ENCODE peak calls at places on chromosomes 2 and 18, in four cellular contexts. W is HepG2, C is HCT116, M is K562. Z is an unnamed sample.

GRCh38 chr2:238700122-238700457 is 147.8 kb upstream of the TWIST2 start:
- DNase-seq in W (no peak), M (no peak), C (no peak), Z (no peak)

GRCh38 chr2:72137498-72138010 is 10.1 kb downstream of the CYP26B1 start:
- DNase-seq in M (peak), W (peak), C (no peak), Z (peak)

GRCh38 chr2:65367517-65367916 is 64.9 kb downstream of the SPRED2 start:
- DNase-seq in C (no peak), W (no peak), M (peak), Z (no peak)

GRCh38 chr2:46315103-46315890 is 18.1 kb downstream of the EPAS1 start:
- DNase-seq in M (peak), C (peak), W (peak), Z (no peak)

GRCh38 chr18:45588831-45589558 is 26.3 kb upstream of the SLC14A2 start:
- DNase-seq in W (no peak), C (no peak), M (no peak), Z (no peak)

GRCh38 chr2:112065966-112066365 is 10.9 kb downstream of the TMEM87B start:
- DNase-seq in M (no peak), C (no peak), W (no peak), Z (no peak)

GRCh38 chr2:21104030-21104660 is 19.6 kb upstream of the TDRD15 start:
- DNase-seq in M (no peak), W (no peak), C (no peak), Z (no peak)

GRCh38 chr2:121949271-121949670 is 193.8 kb downstream of the TSN start:
- DNase-seq in C (no peak), M (no peak), W (no peak), Z (no peak)

GRCh38 chr2:168244318-168244717 is 3.1 kb downstream of the STK39 start:
- DNase-seq in W (peak), C (no peak), M (no peak), Z (no peak)

GRCh38 chr18:78655921-78656320 is 323.7 kb upstream of the SALL3 start:
- DNase-seq in M (no peak), W (no peak), C (no peak), Z (no peak)

GRCh38 chr2:135909976-135910375 is 33.7 kb upstream of the MCM6 start:
- DNase-seq in M (no peak), W (no peak), C (no peak), Z (no peak)

GRCh38 chr2:64104944-64105343 is 39.3 kb downstream of the PELI1 start:
- DNase-seq in M (no peak), W (no peak), C (no peak), Z (no peak)

GRCh38 chr2:178386951-178387602 is 63.9 kb downstream of the PRKRA start:
- DNase-seq in W (no peak), M (no peak), C (no peak), Z (no peak)

GRCh38 chr2:27016801-27017325 is 15.9 kb upstream of the TMEM214 start:
- DNase-seq in W (peak), C (peak), M (peak), Z (peak)

GRCh38 chr2:216235896-216236295 is 126.7 kb downstream of the XRCC5 start:
- DNase-seq in C (no peak), M (no peak), W (no peak), Z (no peak)

GRCh38 chr18:24678113-24678512 is 217.7 kb downstream of the HRH4 start:
- DNase-seq in C (no peak), M (no peak), W (no peak), Z (no peak)

GRCh38 chr18:74148543-74149070 is 284 bp downstream of the TIMM21 start:
- DNase-seq in W (no peak), C (no peak), M (no peak), Z (no peak)

GRCh38 chr2:7730449-7730848 is 813.2 kb downstream of the RNF144A start:
- DNase-seq in W (no peak), C (no peak), M (no peak), Z (no peak)

GRCh38 chr18:63850010-63850409 is 37.5 kb upstream of the SERPINB2 start:
- DNase-seq in W (peak), M (no peak), C (peak), Z (peak)

GRCh38 chr2:181357979-181358378 is 99.2 kb upstream of the ITGA4 start:
- DNase-seq in M (no peak), W (no peak), C (no peak), Z (no peak)

GRCh38 chr2:178277741-178278197 is 83.5 kb downstream of the OSBPL6 start:
- DNase-seq in M (peak), C (no peak), W (peak), Z (no peak)

GRCh38 chr2:171056307-171056706 is 104.4 kb downstream of the TLK1 start:
- DNase-seq in M (no peak), C (no peak), W (no peak), Z (no peak)

GRCh38 chr2:99401841-99402240 is 64.7 kb downstream of the EIF5B start:
- DNase-seq in W (no peak), C (no peak), M (no peak), Z (no peak)

GRCh38 chr2:234412726-234413125 is 84.2 kb downstream of the ARL4C start:
- DNase-seq in M (no peak), C (no peak), W (no peak), Z (no peak)

GRCh38 chr2:120587997-120588336 is 147.7 kb upstream of the GLI2 start:
- DNase-seq in M (no peak), C (no peak), W (no peak), Z (no peak)

GRCh38 chr2:148981350-148981749 is 57.1 kb upstream of the LYPD6B start:
- DNase-seq in M (peak), C (peak), W (no peak), Z (no peak)

GRCh38 chr18:30501594-30501993 is 540.9 kb downstream of the DSC3 start:
- DNase-seq in C (no peak), M (no peak), W (no peak), Z (no peak)

GRCh38 chr18:3655637-3656050 is 205.7 kb downstream of the TGIF1 start:
- DNase-seq in C (no peak), W (no peak), M (peak), Z (no peak)

GRCh38 chr2:146661494-146662096 is 1183.2 kb upstream of the ACVR2A start:
- DNase-seq in M (peak), W (peak), C (peak), Z (no peak)

GRCh38 chr2:161954103-161954502 is 119.9 kb downstream of the DPP4 start:
- DNase-seq in W (no peak), M (no peak), C (no peak), Z (no peak)

GRCh38 chr2:223788826-223789225 is 48.6 kb downstream of the AP1S3 start:
- DNase-seq in M (no peak), W (no peak), C (no peak), Z (no peak)

GRCh38 chr2:237227190-237227988 is 141.7 kb downstream of the COPS8 start:
- DNase-seq in M (no peak), W (no peak), C (peak), Z (no peak)

GRCh38 chr2:124241-124880 is 78.1 kb upstream of the FAM110C start:
- DNase-seq in W (no peak), C (no peak), M (no peak), Z (no peak)

GRCh38 chr18:31100598-31101147 is 1.5 kb downstream of the DSC2 start:
- DNase-seq in M (peak), C (no peak), W (peak), Z (peak)

GRCh38 chr2:70684846-70685622 is 83.0 kb downstream of the ADD2 start:
- DNase-seq in C (no peak), W (no peak), M (peak), Z (no peak)

GRCh38 chr2:27249891-27250651 is 12.8 kb downstream of the SLC30A3 start:
- DNase-seq in C (peak), W (peak), M (peak), Z (peak)

GRCh38 chr2:65660340-65660739 is 227.9 kb upstream of the SPRED2 start:
- DNase-seq in M (no peak), C (no peak), W (peak), Z (no peak)

GRCh38 chr18:59470627-59471121 is 111.6 kb upstream of the LMAN1 start:
- DNase-seq in M (no peak), W (no peak), C (no peak), Z (no peak)

GRCh38 chr2:212863185-212863588 is 288.2 kb downstream of the IKZF2 start:
- DNase-seq in W (peak), M (peak), C (peak), Z (peak)

GRCh38 chr2:19717446-19717845 is 184.3 kb downstream of the TTC32 start:
- DNase-seq in C (no peak), W (no peak), M (no peak), Z (no peak)
- TF ChIP-seq FOSL1 in C (no peak), W (no peak), M (no peak), Z (no peak)

DNA sequence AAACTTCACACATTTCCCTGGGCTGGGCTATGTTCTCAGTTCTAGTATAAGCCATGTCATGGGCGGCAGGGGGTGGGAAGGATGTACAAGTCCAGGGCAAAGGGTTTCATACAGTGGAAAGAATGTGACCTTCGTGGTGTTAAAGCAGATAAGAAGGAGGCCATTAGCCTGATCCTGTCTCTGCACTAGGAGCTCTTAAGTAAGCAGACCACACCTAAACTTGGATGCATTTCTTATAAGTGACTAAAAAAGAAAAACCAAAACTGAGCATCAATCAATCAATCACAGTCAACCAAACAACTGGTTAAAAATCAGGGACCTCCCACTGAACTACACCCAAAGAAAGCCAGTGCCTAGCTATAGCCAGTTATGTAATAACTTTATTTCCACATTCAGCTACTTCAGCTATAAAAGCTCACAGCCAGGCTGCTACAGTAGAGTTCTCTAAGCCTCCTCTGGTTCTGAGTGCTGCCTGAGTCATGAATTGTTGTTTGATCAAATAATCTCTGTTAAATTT is 46.8 kb upstream of the RIOK3 start:
- DNase-seq in W (peak), C (no peak), M (peak), Z (no peak)
- TF ChIP-seq FOSL1 in W (no peak), C (no peak), M (no peak), Z (no peak)

DNA sequence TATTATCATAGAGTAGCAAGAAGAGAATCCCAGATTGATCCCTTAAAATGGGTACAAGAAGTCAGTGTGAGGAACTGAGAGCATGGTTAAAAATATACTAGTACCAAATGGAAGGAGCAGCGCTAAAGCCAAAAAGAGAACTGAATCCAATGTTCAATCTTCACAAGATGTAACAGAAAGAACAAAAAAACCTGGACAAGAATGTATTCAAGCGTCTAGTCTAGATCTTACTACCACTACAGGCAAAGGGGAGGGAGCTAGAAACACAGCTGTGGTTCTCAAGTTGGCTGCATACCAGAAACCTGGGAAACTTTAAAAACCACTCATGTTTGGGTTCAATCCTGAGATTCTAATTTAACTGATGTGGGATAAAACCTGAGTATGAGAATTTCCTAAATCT is 57.5 kb downstream of the PIAS2 start:
- DNase-seq in W (no peak), C (no peak), M (no peak), Z (no peak)
- TF ChIP-seq FOSL1 in W (no peak), C (no peak), M (no peak), Z (no peak)

GRCh38 chr18:76505611-76506010 is 10.6 kb upstream of the ZNF516 start:
- DNase-seq in W (no peak), C (no peak), M (no peak), Z (no peak)
- TF ChIP-seq FOSL1 in W (no peak), C (no peak), M (no peak), Z (no peak)

DNA sequence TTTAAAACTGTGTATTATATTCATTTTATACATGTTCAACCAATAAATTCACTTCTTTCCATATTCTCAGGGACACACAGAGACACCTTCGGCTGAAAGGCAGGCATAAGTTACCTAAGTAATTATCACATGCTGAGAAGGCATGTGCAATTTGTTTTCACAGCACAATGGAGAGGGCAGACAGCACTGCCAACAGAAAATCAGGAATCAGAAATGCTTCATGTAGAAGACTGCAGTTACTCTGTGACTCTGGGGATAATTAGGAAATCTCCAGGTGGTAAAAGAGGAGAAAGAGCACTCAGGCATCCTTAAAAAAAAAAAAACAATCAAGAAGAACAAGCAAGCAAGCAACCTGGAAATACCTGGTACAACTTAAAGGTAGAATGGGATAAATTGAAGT is 49.3 kb downstream of the DSEL start:
- DNase-seq in W (no peak), C (no peak), M (no peak), Z (no peak)
- TF ChIP-seq FOSL1 in W (no peak), C (no peak), M (no peak), Z (no peak)

DNA sequence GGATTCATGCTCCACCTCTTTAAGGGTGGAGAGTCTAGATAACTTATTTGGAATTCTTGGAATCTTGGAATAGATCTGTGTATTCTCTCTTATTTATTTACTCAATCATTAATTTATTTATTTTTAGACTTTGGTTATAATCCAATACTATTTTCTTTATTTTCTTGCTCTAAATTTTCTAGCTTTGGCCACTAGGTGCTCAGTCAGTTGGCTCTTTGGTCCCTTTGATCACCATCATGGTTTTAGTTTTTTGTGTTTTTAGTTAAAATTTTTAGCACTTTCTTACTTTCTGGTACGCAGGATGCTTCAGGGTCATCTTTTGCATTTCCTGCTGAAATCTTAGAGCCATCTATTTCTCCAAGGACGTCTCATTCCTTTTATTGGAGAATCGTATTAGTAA is 5.2 kb upstream of the PLEK start:
- DNase-seq in M (no peak), C (no peak), W (no peak), Z (no peak)
- TF ChIP-seq FOSL1 in M (no peak), C (no peak), W (no peak), Z (no peak)